ENCODE peak calls at places on chromosomes 1 and 21, in ten cellular contexts. B, M, G, P, D, Q, J, O, L and N are unnamed samples. For H3K4me1 and H3K36me3, the result is how much of the 10 kb centered on the place peaks cover.

GRCh38 chr1:44436401-44437394 is 31.6 kb downstream of the RNF220 start:
- DNase-seq in B (no peak), M (no peak), G (no peak), P (no peak), D (peak), Q (no peak), J (no peak), O (no peak), L (no peak), N (no peak)

GRCh38 chr1:114473796-114474195 is 37.2 kb downstream of the TRIM33 start:
- DNase-seq in B (no peak), M (no peak), G (no peak), P (no peak), D (no peak), Q (no peak), J (no peak), O (no peak), L (no peak), N (no peak)

GRCh38 chr1:75449998-75450397 is 160.9 kb downstream of the SLC44A5 start:
- DNase-seq in B (no peak), M (no peak), G (no peak), P (no peak), D (no peak), Q (no peak), J (no peak), O (no peak), L (no peak), N (no peak)

GRCh38 chr1:34612091-34612631 is 142.7 kb upstream of the GJB5 start:
- DNase-seq in B (no peak), M (no peak), G (no peak), P (no peak), D (no peak), Q (no peak), J (no peak), O (no peak), L (no peak), N (no peak)

GRCh38 chr21:35563885-35564451 is 496.4 kb downstream of the SETD4 start:
- DNase-seq in B (peak), M (no peak), G (peak), P (no peak), D (peak), Q (peak), J (peak), O (peak), L (peak), N (peak)

GRCh38 chr21:33394260-33394659 is 9.0 kb upstream of the IFNGR2 start:
- DNase-seq in B (no peak), M (no peak), G (no peak), P (no peak), D (no peak), Q (no peak), J (peak), O (no peak), L (peak), N (peak)

GRCh38 chr1:215141460-215141859 is 58.9 kb downstream of the KCNK2 start:
- DNase-seq in B (no peak), M (no peak), G (no peak), P (no peak), D (no peak), Q (no peak), J (no peak), O (no peak), L (no peak), N (no peak)

GRCh38 chr1:177181631-177182291 is 11.0 kb downstream of the BRINP2 start:
- DNase-seq in B (peak), M (peak), G (peak), P (no peak), D (peak), Q (peak), J (peak), O (peak), L (peak), N (peak)

GRCh38 chr1:115536279-115536816 is 105.4 kb upstream of the VANGL1 start:
- DNase-seq in B (no peak), M (no peak), G (no peak), P (no peak), D (peak), Q (no peak), J (no peak), O (no peak), L (no peak), N (no peak)

GRCh38 chr1:171884475-171884874 is 43.2 kb downstream of the DNM3 start:
- DNase-seq in B (no peak), M (no peak), G (no peak), P (no peak), D (no peak), Q (no peak), J (no peak), O (no peak), L (no peak), N (no peak)

GRCh38 chr1:64900916-64901315 is 65.4 kb downstream of the JAK1 start:
- DNase-seq in B (no peak), M (no peak), G (no peak), P (no peak), D (no peak), Q (no peak), J (no peak), O (no peak), L (no peak), N (no peak)

GRCh38 chr1:64906447-64906846 is 59.9 kb downstream of the JAK1 start:
- DNase-seq in B (no peak), M (no peak), G (no peak), P (no peak), D (no peak), Q (no peak), J (no peak), O (no peak), L (no peak), N (no peak)

GRCh38 chr1:64903593-64903992 is 62.8 kb downstream of the JAK1 start:
- DNase-seq in B (no peak), M (no peak), G (no peak), P (no peak), D (no peak), Q (no peak), J (no peak), O (no peak), L (no peak), N (no peak)

GRCh38 chr1:64898107-64898861 is 68.1 kb downstream of the JAK1 start:
- DNase-seq in B (peak), M (peak), G (peak), P (no peak), D (peak), Q (peak), J (peak), O (peak), L (peak), N (peak)

DNA sequence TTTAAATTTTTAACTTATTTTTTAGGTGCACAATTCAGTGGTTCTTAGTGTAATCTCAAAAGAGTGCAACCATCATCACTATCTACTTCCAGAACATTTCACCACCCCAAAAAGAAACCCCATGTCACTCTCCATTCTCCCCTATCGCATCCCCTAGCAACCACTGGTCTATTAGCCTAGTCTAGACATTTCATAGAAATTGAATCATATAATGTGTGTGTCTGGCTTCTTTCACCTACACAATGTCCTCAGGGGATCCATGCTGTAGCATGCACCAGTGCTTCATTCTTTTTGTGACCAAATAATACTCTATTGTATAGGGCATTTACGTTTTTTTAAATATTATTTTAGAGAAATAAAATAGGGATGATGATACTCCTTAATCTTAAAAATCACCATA is 64.7 kb downstream of the JAK1 start:
- DNase-seq in B (no peak), M (no peak), G (no peak), P (no peak), D (no peak), Q (no peak), J (no peak), O (no peak), L (no peak), N (no peak)
- H3K4me1 ChIP-seq in B (under half), M (half or more), G (half or more), P (under half), D (under half), Q (half or more), J (under half), O (under half), L (under half), N (under half)

DNA sequence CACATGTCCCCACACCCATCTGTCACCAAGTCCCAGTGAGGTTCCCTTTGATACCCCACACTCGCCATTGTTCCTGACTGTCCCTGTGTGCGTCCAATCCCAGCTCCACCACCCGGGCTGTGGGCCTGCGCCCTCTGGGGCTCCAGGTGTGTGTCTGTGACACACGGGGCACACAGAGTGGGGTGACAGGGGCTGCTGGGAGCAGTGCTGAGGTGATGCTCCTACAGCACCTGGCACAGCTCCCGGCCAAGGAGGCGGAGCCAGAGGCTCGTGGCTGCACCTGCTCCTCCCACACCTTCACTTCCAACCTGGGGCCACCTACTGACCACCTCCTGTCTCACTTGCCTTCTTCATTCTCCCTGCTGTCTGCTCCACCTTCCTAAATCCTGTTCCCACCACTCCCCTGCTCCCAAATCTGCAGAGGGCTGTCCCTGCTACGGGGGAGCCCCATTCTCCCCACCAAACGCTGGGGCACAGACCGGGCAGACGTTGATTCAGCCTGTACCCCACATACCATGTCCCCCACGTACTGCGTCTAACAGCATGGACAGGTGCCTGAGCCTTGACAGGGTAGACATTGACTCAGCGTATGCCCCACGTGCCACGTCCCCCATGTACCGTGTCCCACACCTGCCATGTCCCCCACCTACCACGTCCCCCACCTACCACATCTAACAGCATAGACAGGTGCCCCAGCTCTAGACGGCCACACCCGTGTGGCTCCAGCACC is 16.4 kb downstream of the WDR4 start:
- DNase-seq in B (no peak), M (no peak), G (no peak), P (no peak), D (peak), Q (no peak), J (no peak), O (no peak), L (no peak), N (peak)
- TF ChIP-seq CTCF in B (no peak), M (no peak), G (no peak), P (no peak), D (peak), Q (no peak), J (no peak), O (no peak), L (no peak), N (no peak)

GRCh38 chr1:12407050-12407961 is 177.5 kb downstream of the VPS13D start:
- DNase-seq in B (no peak), M (peak), G (peak), P (no peak), D (no peak), Q (no peak), J (no peak), O (no peak), L (no peak), N (no peak)

GRCh38 chr1:12404918-12405317 is 175.1 kb downstream of the VPS13D start:
- DNase-seq in B (no peak), M (no peak), G (no peak), P (no peak), D (no peak), Q (no peak), J (no peak), O (no peak), L (no peak), N (no peak)

GRCh38 chr1:12407962-12408288 is 178.1 kb downstream of the VPS13D start:
- DNase-seq in B (no peak), M (no peak), G (no peak), P (no peak), D (no peak), Q (no peak), J (no peak), O (no peak), L (no peak), N (no peak)

GRCh38 chr1:12406218-12407021 is 176.6 kb downstream of the VPS13D start:
- DNase-seq in B (no peak), M (no peak), G (no peak), P (no peak), D (no peak), Q (no peak), J (no peak), O (no peak), L (no peak), N (no peak)

DNA sequence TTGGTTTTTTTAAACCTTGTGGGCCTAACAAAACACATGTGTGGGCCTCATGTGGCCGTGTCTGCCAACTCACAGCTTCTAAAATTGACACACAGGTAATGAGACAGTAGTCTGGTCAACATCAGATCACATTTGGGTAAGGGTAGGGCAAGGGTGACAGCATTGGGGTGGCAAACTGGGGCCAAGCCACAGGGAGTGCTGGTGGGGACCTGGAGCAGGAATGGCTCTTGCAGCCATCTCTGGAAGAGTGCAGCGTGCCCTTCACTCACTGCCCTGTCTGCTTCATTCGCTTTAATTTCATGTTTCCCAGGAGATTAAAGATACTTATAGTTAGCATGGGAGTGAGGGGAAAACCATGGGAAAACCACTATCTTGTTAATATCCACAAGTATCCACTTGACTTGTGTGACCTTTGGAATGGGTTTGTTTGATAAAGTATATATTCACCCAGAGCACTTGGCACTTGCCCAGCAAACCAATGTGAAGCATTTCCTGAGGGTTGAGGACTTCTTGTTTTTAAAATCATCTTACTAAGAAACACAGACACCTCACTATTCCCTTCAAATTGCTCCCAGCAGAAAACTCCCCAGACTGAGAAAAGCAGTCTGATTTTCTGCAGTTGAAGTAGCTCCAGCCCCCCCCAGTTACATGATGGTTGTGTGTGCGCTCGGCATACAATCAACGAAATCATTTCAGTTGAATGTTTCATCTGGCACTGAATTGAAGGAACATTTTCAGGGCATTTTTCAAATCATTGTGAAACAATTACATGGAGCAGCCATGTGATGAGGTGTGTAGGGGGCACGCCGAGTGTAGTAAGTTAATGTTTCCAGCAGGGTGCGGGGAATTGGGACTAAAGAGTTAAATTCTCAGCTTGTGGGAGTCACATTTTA is 175.7 kb downstream of the VPS13D start:
- DNase-seq in B (no peak), M (no peak), G (peak), P (no peak), D (peak), Q (no peak), J (no peak), O (no peak), L (peak), N (no peak)
- H3K36me3 ChIP-seq in B (under half), M (under half), G (under half), P (under half), D (under half), Q (half or more), J (under half), O (under half), L (under half), N (under half)

GRCh38 chr1:17874231-17874630 is 119.1 kb downstream of the ACTL8 start:
- DNase-seq in B (no peak), M (no peak), G (no peak), P (no peak), D (no peak), Q (no peak), J (no peak), O (no peak), L (no peak), N (no peak)
- H3K4me1 ChIP-seq in B (under half), M (under half), G (under half), P (under half), D (under half), Q (under half), J (under half), O (under half), L (under half), N (under half)